ENCODE peak calls at places on chromosome 12, in seven cellular contexts. Q, U, P, Y, S, Z and I are unnamed samples.

GRCh38 chr12:124496584-124496983 is 70.8 kb downstream of the NCOR2 start:
- DNase-seq in Y (no peak), P (peak), Z (no peak), Q (no peak), U (no peak), S (no peak), I (no peak)

GRCh38 chr12:50661300-50662120 is 102.4 kb upstream of the ATF1 start:
- DNase-seq in Q (no peak), Z (no peak), P (peak), S (no peak), U (no peak), Y (no peak), I (no peak)

GRCh38 chr12:109988903-109989302 is 7.3 kb downstream of the GIT2 start:
- DNase-seq in Q (no peak), S (no peak), Y (no peak), P (no peak), U (no peak), Z (no peak), I (no peak)

GRCh38 chr12:89073027-89073398 is 279.3 kb downstream of the DUSP6 start:
- DNase-seq in P (no peak), U (peak), Z (peak), Y (no peak), S (no peak), Q (peak), I (peak)

GRCh38 chr12:10135126-10135525 is 5.1 kb upstream of the CLEC7A start:
- DNase-seq in U (no peak), P (no peak), Q (no peak), Y (no peak), Z (no peak), S (no peak), I (no peak)

GRCh38 chr12:11183009-11183408 is 3.7 kb downstream of the TAS2R42 start:
- DNase-seq in Q (no peak), Y (no peak), P (no peak), Z (no peak), U (no peak), S (no peak), I (no peak)

GRCh38 chr12:25648460-25648859 is 95.4 kb upstream of the LMNTD1 start:
- DNase-seq in Q (peak), U (peak), P (no peak), Y (peak), S (peak), Z (peak), I (no peak)

GRCh38 chr12:124039276-124039675 is 66.3 kb downstream of the ZNF664 start:
- DNase-seq in P (no peak), U (peak), Y (no peak), Z (peak), Q (peak), S (no peak), I (no peak)

GRCh38 chr12:32261638-32262037 is 137.7 kb upstream of the FGD4 start:
- DNase-seq in S (no peak), U (peak), Y (no peak), Z (no peak), Q (no peak), P (no peak), I (no peak)

GRCh38 chr12:58496411-58496810 is 423.9 kb downstream of the LRIG3 start:
- DNase-seq in Y (no peak), Z (no peak), S (no peak), P (no peak), U (no peak), Q (no peak), I (no peak)

GRCh38 chr12:45975506-45975905 is 14.9 kb downstream of the SCAF11 start:
- DNase-seq in Z (no peak), Q (no peak), S (no peak), U (no peak), P (no peak), Y (no peak), I (no peak)

GRCh38 chr12:76595056-76595455 is 35.5 kb upstream of the OSBPL8 start:
- DNase-seq in Q (no peak), Z (no peak), Y (no peak), S (no peak), U (peak), P (no peak), I (no peak)

GRCh38 chr12:106580671-106581508 is 1.9 kb upstream of the RFX4 start:
- DNase-seq in Q (no peak), Z (no peak), P (no peak), S (no peak), U (no peak), Y (no peak), I (no peak)

GRCh38 chr12:112151766-112152541 is 26.6 kb downstream of the TRAFD1 start:
- DNase-seq in Y (no peak), Q (no peak), P (no peak), U (no peak), Z (no peak), S (no peak), I (no peak)

GRCh38 chr12:12717586-12718381 is 616 bp downstream of the CDKN1B start:
- DNase-seq in S (peak), P (no peak), Z (no peak), Y (peak), Q (peak), U (peak), I (no peak)

GRCh38 chr12:26113194-26113654 is 11.6 kb downstream of the BHLHE41 start:
- DNase-seq in P (no peak), Y (peak), U (no peak), Z (no peak), S (peak), Q (peak), I (no peak)

GRCh38 chr12:65561798-65562382 is 262.4 kb upstream of the HMGA2 start:
- DNase-seq in S (no peak), U (peak), P (no peak), Z (peak), Q (no peak), Y (no peak), I (no peak)

GRCh38 chr12:88624911-88625310 is 44.6 kb upstream of the KITLG start:
- DNase-seq in U (peak), Y (no peak), S (no peak), Q (no peak), P (no peak), Z (no peak), I (no peak)

GRCh38 chr12:130827432-130827831 is 11.6 kb downstream of the STX2 start:
- DNase-seq in S (peak), U (no peak), P (no peak), Q (no peak), Z (no peak), Y (no peak), I (no peak)

GRCh38 chr12:66036317-66036716 is 94.2 kb downstream of the LLPH start:
- DNase-seq in U (peak), Y (peak), S (no peak), Q (peak), P (no peak), Z (peak), I (peak)

GRCh38 chr12:76927170-76927784 is 48.5 kb upstream of the CSRP2 start:
- DNase-seq in S (peak), U (peak), Z (no peak), Q (no peak), P (peak), Y (no peak), I (no peak)

GRCh38 chr12:14769462-14769836 is 33.8 kb downstream of the WBP11 start:
- DNase-seq in S (peak), P (peak), U (peak), Z (no peak), Y (peak), Q (peak), I (no peak)

GRCh38 chr12:50190859-50191258 is 23.7 kb upstream of the CERS5 start:
- DNase-seq in Y (no peak), S (no peak), U (no peak), Z (no peak), Q (no peak), P (no peak), I (no peak)

GRCh38 chr12:21372602-21373001 is at the start of gene IAPP:
- DNase-seq in Y (no peak), P (no peak), Q (no peak), Z (no peak), U (no peak), S (no peak), I (no peak)

DNA sequence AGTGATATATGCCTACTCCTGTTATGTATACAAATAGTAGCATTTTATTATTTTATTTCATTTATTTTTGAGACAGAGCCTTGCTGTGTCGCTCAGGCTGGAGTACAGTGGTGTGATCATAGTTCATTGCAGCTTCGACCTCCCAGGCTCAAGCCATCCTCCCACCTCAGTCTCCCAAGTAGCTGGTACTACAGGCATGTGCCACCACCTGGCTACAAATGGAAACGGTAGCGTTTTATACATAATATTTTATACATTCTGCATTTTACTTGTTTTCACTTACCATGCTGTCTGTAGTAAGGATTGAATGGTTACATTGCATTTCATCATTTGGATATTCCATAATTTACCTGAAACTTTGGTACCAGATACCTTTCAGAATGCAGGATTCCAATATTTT is 14.1 kb downstream of the C1R start:
- DNase-seq in P (no peak), Y (no peak), Z (no peak), Q (no peak), S (no peak), U (no peak), I (no peak)
- TF ChIP-seq CTCF in P (no peak), Y (no peak), Z (no peak), Q (no peak), S (no peak), U (no peak), I (no peak)

DNA sequence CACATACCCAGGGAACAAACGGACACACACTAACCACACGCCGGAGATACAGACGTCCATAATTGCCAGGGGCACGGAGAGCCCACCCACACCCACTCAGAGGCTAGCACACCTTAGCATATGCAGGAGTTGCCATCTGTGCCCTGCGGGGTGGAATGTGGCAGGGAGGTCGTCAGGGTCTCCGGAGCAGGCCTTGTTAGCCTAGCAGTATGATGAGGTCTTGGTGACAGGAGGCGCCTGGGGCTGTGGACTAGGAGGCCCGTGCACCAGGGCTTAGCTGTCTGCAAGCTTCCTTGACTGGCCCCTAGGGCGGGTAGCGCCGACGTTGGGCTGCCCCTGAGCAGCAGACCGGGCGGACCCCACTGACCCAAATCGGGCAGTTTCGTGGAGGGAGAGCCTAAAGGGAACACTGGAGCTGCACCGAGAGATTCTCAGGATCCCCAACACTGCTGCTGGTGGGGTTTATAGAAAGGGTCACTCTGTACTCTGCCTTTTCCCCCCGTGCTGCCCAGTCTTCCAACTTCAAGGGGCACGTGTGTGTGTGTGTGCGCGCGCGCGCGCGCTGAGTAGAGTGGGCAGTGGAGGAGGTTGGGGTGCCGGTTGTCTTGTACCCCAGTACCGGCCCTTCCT is 9.9 kb downstream of the STAC3 start:
- DNase-seq in Y (no peak), Z (no peak), U (no peak), Q (no peak), S (no peak), P (peak), I (no peak)
- TF ChIP-seq CTCF in Y (no peak), Z (peak), U (no peak), Q (no peak), S (no peak), P (no peak), I (no peak)

GRCh38 chr12:75545636-75546035 is 34.2 kb upstream of the KRR1 start:
- DNase-seq in P (no peak), S (no peak), U (no peak), Q (no peak), Y (no peak), Z (no peak), I (no peak)
- TF ChIP-seq CTCF in P (no peak), S (no peak), U (no peak), Q (no peak), Y (no peak), Z (no peak), I (no peak)

DNA sequence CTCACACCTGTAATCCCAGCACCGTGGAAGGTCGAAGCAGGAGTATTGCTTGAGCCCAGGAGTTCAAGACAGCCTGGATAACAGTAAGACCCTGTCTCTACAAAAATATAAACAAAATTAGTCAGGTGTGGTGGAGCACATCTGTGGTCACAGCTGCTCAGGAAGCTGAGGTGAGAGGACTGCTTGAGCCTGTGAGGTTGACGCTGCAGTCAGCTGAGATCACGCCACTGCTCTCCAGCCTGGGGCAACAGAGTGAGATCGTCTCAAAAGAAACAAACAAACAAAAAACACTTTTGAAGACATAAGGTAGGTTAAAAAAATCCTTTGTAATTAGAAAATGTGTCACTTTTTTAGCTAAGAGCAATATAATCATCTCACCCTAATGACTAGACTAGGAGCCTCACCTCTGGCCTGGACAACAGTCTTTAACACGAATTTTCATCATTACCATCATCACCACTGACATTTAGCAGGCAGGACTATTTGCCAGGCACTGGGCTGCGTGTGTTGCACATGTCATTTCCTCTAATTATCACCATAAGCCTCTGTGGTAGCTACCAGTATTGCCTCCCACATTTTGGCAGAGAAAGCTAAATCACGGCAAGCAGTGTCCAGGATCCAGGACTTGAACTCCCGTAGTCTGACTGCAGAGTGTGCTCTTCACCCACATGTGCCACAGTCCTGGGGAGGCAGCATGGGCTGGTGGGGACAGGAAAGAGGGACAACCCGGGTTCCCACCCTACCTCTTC is 4.6 kb upstream of the SYCP3 start:
- DNase-seq in U (no peak), Z (no peak), S (no peak), Q (no peak), P (peak), Y (no peak), I (no peak)
- TF ChIP-seq CTCF in U (no peak), Z (no peak), S (no peak), Q (no peak), P (no peak), Y (no peak), I (no peak)

GRCh38 chr12:53097564-53098353 is at the start of gene IGFBP6:
- DNase-seq in Z (no peak), Y (peak), P (no peak), Q (peak), U (peak), S (peak), I (no peak)
- TF ChIP-seq CTCF in Z (no peak), Y (no peak), P (no peak), Q (no peak), U (no peak), S (no peak), I (no peak)

DNA sequence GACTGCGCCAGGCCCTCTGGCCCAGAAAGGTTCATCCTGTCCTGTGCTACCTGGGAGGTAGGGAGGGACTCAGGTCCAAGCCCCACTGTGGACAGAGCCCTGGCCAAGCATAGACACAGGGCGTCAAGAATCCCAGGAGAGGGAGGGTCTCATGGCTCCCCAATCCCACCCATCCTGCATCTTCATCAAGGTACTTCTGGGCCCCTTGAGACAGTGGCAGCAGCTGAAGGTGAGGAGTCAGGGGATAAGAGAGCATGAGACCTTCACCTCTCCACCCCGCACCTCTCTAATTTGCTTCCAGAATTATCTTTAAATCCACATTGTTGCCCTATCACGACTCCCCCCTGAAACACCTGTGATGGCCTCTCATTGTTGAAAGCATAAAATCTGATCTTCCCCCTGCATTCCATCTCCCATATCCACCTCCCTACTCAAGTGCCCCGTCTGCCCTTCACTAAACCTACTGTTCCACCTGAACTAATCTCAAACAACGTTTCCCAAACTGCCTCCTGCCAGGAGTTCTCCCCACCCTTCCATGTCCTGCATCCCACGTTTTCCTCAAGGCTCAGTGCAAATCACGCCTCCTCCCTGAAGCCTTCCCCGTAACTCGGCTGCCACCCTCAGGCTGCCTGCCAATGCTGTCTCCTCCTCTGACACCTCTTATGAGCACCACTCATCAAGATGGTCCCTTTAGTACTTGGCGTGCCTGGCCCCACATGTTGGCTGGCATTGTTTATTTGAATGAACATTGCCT is 27.1 kb downstream of the KRT18 start:
- DNase-seq in Z (no peak), Q (no peak), U (peak), Y (no peak), S (peak), P (no peak), I (no peak)
- TF ChIP-seq CTCF in Z (no peak), Q (no peak), U (peak), Y (no peak), S (peak), P (no peak), I (no peak)